ENCODE peak calls at places on chromosome 14, in eight cellular contexts. S is activated T-cell treated with anti-CD3 and anti-CD28 coated beads, Interleukin-2, amount 50 U/mL, for 4 hours; K is heart left ventricle; F is EL; V is stimulated activated CD4-positive, alpha-beta T cell treated with anti-CD3 and anti-CD28 coated beads, TNF-alpha, amount 100 ng/mL, for 1 hour; U is kidney tubule cell; Q is GM04503; T is retina. R is an unnamed sample.

GRCh38 chr14:22607291-22607690 is 9.2 kb downstream of the ABHD4 start:
- DNase-seq in V (no peak), S (no peak), U (peak; percentile 49), F (no peak), K (no peak), Q (no peak), T (no peak), R (no peak)

GRCh38 chr14:90608281-90608680 is 207.9 kb downstream of the TTC7B start:
- DNase-seq in K (no peak), Q (no peak), F (no peak), V (no peak), S (no peak), U (peak; percentile 4), T (no peak), R (no peak)

GRCh38 chr14:90355540-90356518 is 24.1 kb upstream of the NRDE2 start:
- DNase-seq in U (no peak), F (no peak), S (no peak), V (no peak), Q (no peak), T (no peak), K (no peak), R (no peak)

GRCh38 chr14:36069535-36069900 is 107.0 kb downstream of the PTCSC3 start:
- DNase-seq in T (peak; percentile 72), U (peak; percentile 63), Q (no peak), V (no peak), S (no peak), K (peak; percentile 7), F (peak; percentile 26), R (peak; percentile 0)

GRCh38 chr14:79809849-79810612 is 401.3 kb downstream of the DIO2 start:
- DNase-seq in T (no peak), F (peak; percentile 53), K (no peak), Q (no peak), S (no peak), V (no peak), U (peak; percentile 51), R (no peak)

GRCh38 chr14:46769292-46769691 is 117.7 kb upstream of the RPL10L start:
- DNase-seq in K (no peak), F (no peak), Q (no peak), S (no peak), U (no peak), V (no peak), T (no peak), R (no peak)

GRCh38 chr14:68631058-68631690 is 161.7 kb downstream of the ZFP36L1 start:
- DNase-seq in U (no peak), F (no peak), Q (no peak), V (no peak), T (no peak), K (no peak), S (no peak), R (no peak)

GRCh38 chr14:65193891-65194290 is 91.6 kb upstream of the MAX start:
- DNase-seq in V (no peak), U (no peak), F (no peak), Q (no peak), S (no peak), K (no peak), T (peak; percentile 68), R (no peak)

GRCh38 chr14:24162083-24162482 is 1.0 kb downstream of the IRF9 start:
- DNase-seq in S (no peak), V (no peak), U (no peak), K (no peak), F (peak; percentile 43), T (no peak), Q (no peak), R (no peak)

GRCh38 chr14:99596071-99596627 is 7.9 kb downstream of the CCDC85C start:
- DNase-seq in T (no peak), S (no peak), F (no peak), K (no peak), V (no peak), U (peak; percentile 23), Q (no peak), R (no peak)

GRCh38 chr14:69088523-69089445 is 64.1 kb downstream of the DCAF5 start:
- DNase-seq in K (no peak), F (peak; percentile 88), U (peak; percentile 74), S (no peak), T (no peak), Q (peak; percentile 56), V (no peak), R (no peak)

GRCh38 chr14:103448097-103448496 is 62.9 kb downstream of the MARK3 start:
- DNase-seq in Q (no peak), S (no peak), T (no peak), V (no peak), K (no peak), U (peak; percentile 35), F (no peak), R (no peak)

GRCh38 chr14:74574706-74575105 is 37.3 kb downstream of the LTBP2 start:
- DNase-seq in F (no peak), U (no peak), S (no peak), Q (no peak), K (no peak), T (no peak), V (no peak), R (no peak)

GRCh38 chr14:64337901-64338615 is 43.9 kb upstream of the ESR2 start:
- DNase-seq in K (peak; percentile 19), T (peak; percentile 93), S (no peak), U (peak; percentile 65), F (peak; percentile 73), V (no peak), Q (peak; percentile 11), R (peak; percentile 28)

GRCh38 chr14:76834296-76834695 is 8.1 kb downstream of the LRRC74A start:
- DNase-seq in S (no peak), T (peak; percentile 43), U (peak; percentile 53), V (no peak), K (no peak), F (no peak), Q (no peak), R (no peak)

GRCh38 chr14:105364100-105364708 is 34.1 kb upstream of the TEX22 start:
- DNase-seq in U (peak; percentile 50), S (peak; percentile 19), K (no peak), Q (peak; percentile 19), V (no peak), T (no peak), F (peak; percentile 76), R (peak; percentile 37)

GRCh38 chr14:31326111-31326510 is 94.2 kb downstream of the HEATR5A start:
- DNase-seq in F (peak; percentile 17), T (no peak), V (no peak), U (peak; percentile 19), Q (no peak), K (no peak), S (no peak), R (no peak)

GRCh38 chr14:61101803-61102548 is 120.9 kb downstream of the SLC38A6 start:
- DNase-seq in U (no peak), F (no peak), Q (no peak), K (no peak), V (no peak), T (no peak), S (no peak), R (no peak)

GRCh38 chr14:76917759-76918175 is 91.6 kb downstream of the LRRC74A start:
- DNase-seq in V (no peak), F (no peak), K (peak; percentile 74), S (no peak), U (no peak), T (no peak), Q (no peak), R (no peak)